ENCODE peak calls at places on chromosomes 1 and 21, in four cellular contexts. One of them, this sample, is unnamed.

GRCh38 chr1:25477448-25478034 is 46.8 kb downstream of the MACO1 start:
- DNase-seq in left cardiac atrium: no peak
- DNase-seq in cardiac muscle cell: no peak
- DNase-seq in central memory CD8-positive, alpha-beta T cell: no peak
- DNase-seq in this sample: no peak

GRCh38 chr1:12040457-12041051 is 21.3 kb downstream of the MIIP start:
- DNase-seq in central memory CD8-positive, alpha-beta T cell: no peak
- DNase-seq in left cardiac atrium: no peak
- DNase-seq in cardiac muscle cell: peak
- DNase-seq in this sample: peak

GRCh38 chr21:33028759-33029511 is 3.2 kb downstream of the OLIG2 start:
- DNase-seq in cardiac muscle cell: peak
- DNase-seq in central memory CD8-positive, alpha-beta T cell: no peak
- DNase-seq in left cardiac atrium: no peak
- DNase-seq in this sample: no peak

GRCh38 chr21:33588485-33589335 is at the start of gene DONSON:
- DNase-seq in cardiac muscle cell: peak
- DNase-seq in central memory CD8-positive, alpha-beta T cell: peak
- DNase-seq in left cardiac atrium: peak
- DNase-seq in this sample: peak

GRCh38 chr1:30284226-30284625 is 439.2 kb downstream of the MATN1 start:
- DNase-seq in left cardiac atrium: no peak
- DNase-seq in central memory CD8-positive, alpha-beta T cell: no peak
- DNase-seq in cardiac muscle cell: no peak
- DNase-seq in this sample: no peak

GRCh38 chr1:73327998-73328397 is 870.0 kb downstream of the LRRIQ3 start:
- DNase-seq in cardiac muscle cell: no peak
- DNase-seq in central memory CD8-positive, alpha-beta T cell: no peak
- DNase-seq in left cardiac atrium: no peak
- DNase-seq in this sample: no peak

GRCh38 chr1:89635825-89636815 is 3.2 kb downstream of the LRRC8C start:
- DNase-seq in cardiac muscle cell: peak
- DNase-seq in central memory CD8-positive, alpha-beta T cell: no peak
- DNase-seq in left cardiac atrium: no peak
- DNase-seq in this sample: no peak

GRCh38 chr1:100624886-100625430 is 87.0 kb downstream of the GPR88 start:
- DNase-seq in cardiac muscle cell: no peak
- DNase-seq in left cardiac atrium: no peak
- DNase-seq in central memory CD8-positive, alpha-beta T cell: no peak
- DNase-seq in this sample: no peak

GRCh38 chr1:189237008-189237407 is 1240.7 kb downstream of the BRINP3 start:
- DNase-seq in cardiac muscle cell: no peak
- DNase-seq in left cardiac atrium: no peak
- DNase-seq in central memory CD8-positive, alpha-beta T cell: no peak
- DNase-seq in this sample: no peak